ENCODE peak calls at places on chromosome 10, in seven cellular contexts. One of them, this sample, is unnamed.

GRCh38 chr10:6299234-6299633 is 96.5 kb downstream of the PFKFB3 start:
- DNase-seq in adrenal gland: peak
- DNase-seq in upper lobe of left lung: no peak
- DNase-seq in endothelial cell: no peak
- DNase-seq in ovary: no peak
- DNase-seq in RWPE2: peak
- DNase-seq in fibroblast of the aortic adventitia: no peak
- DNase-seq in this sample: no peak

GRCh38 chr10:47040041-47040491 is 128.8 kb downstream of the PTPN20 start:
- DNase-seq in adrenal gland: no peak
- DNase-seq in upper lobe of left lung: no peak
- DNase-seq in endothelial cell: no peak
- DNase-seq in ovary: no peak
- DNase-seq in RWPE2: no peak
- DNase-seq in fibroblast of the aortic adventitia: no peak
- DNase-seq in this sample: no peak

GRCh38 chr10:123787566-123787965 is 104.0 kb downstream of the CPXM2 start:
- DNase-seq in adrenal gland: no peak
- DNase-seq in upper lobe of left lung: no peak
- DNase-seq in endothelial cell: no peak
- DNase-seq in ovary: no peak
- DNase-seq in RWPE2: no peak
- DNase-seq in fibroblast of the aortic adventitia: no peak
- DNase-seq in this sample: no peak

GRCh38 chr10:43202224-43202656 is 64.0 kb downstream of the CSGALNACT2 start:
- DNase-seq in adrenal gland: peak
- DNase-seq in upper lobe of left lung: peak
- DNase-seq in endothelial cell: peak
- DNase-seq in ovary: no peak
- DNase-seq in RWPE2: no peak
- DNase-seq in fibroblast of the aortic adventitia: no peak
- DNase-seq in this sample: peak

GRCh38 chr10:529831-530230 is 159.6 kb downstream of the DIP2C start:
- DNase-seq in adrenal gland: no peak
- DNase-seq in upper lobe of left lung: peak
- DNase-seq in endothelial cell: no peak
- DNase-seq in ovary: no peak
- DNase-seq in RWPE2: no peak
- DNase-seq in fibroblast of the aortic adventitia: no peak
- DNase-seq in this sample: no peak

GRCh38 chr10:112475565-112476233 is 28.7 kb downstream of the VTI1A start:
- DNase-seq in adrenal gland: no peak
- DNase-seq in upper lobe of left lung: no peak
- DNase-seq in endothelial cell: no peak
- DNase-seq in ovary: no peak
- DNase-seq in RWPE2: no peak
- DNase-seq in fibroblast of the aortic adventitia: peak
- DNase-seq in this sample: no peak

GRCh38 chr10:31261502-31262311 is 57.3 kb upstream of the ZEB1 start:
- DNase-seq in adrenal gland: no peak
- DNase-seq in upper lobe of left lung: no peak
- DNase-seq in endothelial cell: no peak
- DNase-seq in ovary: no peak
- DNase-seq in RWPE2: no peak
- DNase-seq in fibroblast of the aortic adventitia: peak
- DNase-seq in this sample: no peak

GRCh38 chr10:110837418-110838120 is 34.2 kb upstream of the PDCD4 start:
- DNase-seq in adrenal gland: no peak
- DNase-seq in upper lobe of left lung: no peak
- DNase-seq in endothelial cell: no peak
- DNase-seq in ovary: peak
- DNase-seq in RWPE2: no peak
- DNase-seq in fibroblast of the aortic adventitia: no peak
- DNase-seq in this sample: no peak

GRCh38 chr10:11875499-11876281 is 52.5 kb downstream of the PROSER2 start:
- DNase-seq in adrenal gland: peak
- DNase-seq in upper lobe of left lung: peak
- DNase-seq in endothelial cell: no peak
- DNase-seq in ovary: peak
- DNase-seq in RWPE2: peak
- DNase-seq in fibroblast of the aortic adventitia: peak
- DNase-seq in this sample: no peak

GRCh38 chr10:129852829-129853228 is 111.2 kb downstream of the EBF3 start:
- DNase-seq in adrenal gland: no peak
- DNase-seq in upper lobe of left lung: no peak
- DNase-seq in endothelial cell: no peak
- DNase-seq in ovary: no peak
- DNase-seq in RWPE2: no peak
- DNase-seq in fibroblast of the aortic adventitia: no peak
- DNase-seq in this sample: no peak

GRCh38 chr10:48811461-48811860 is 126.8 kb downstream of the WDFY4 start:
- DNase-seq in adrenal gland: no peak
- DNase-seq in upper lobe of left lung: no peak
- DNase-seq in endothelial cell: no peak
- DNase-seq in ovary: no peak
- DNase-seq in RWPE2: no peak
- DNase-seq in fibroblast of the aortic adventitia: no peak
- DNase-seq in this sample: no peak

GRCh38 chr10:123928427-123928826 is 36.8 kb upstream of the CPXM2 start:
- DNase-seq in adrenal gland: no peak
- DNase-seq in upper lobe of left lung: no peak
- DNase-seq in endothelial cell: no peak
- DNase-seq in ovary: no peak
- DNase-seq in RWPE2: no peak
- DNase-seq in fibroblast of the aortic adventitia: peak
- DNase-seq in this sample: no peak

GRCh38 chr10:103281753-103282152 is 4.8 kb downstream of the INA start:
- DNase-seq in adrenal gland: no peak
- DNase-seq in upper lobe of left lung: no peak
- DNase-seq in endothelial cell: peak
- DNase-seq in ovary: no peak
- DNase-seq in RWPE2: no peak
- DNase-seq in fibroblast of the aortic adventitia: no peak
- DNase-seq in this sample: no peak

GRCh38 chr10:30893208-30893607 is 138.5 kb downstream of the ZNF438 start:
- DNase-seq in adrenal gland: no peak
- DNase-seq in upper lobe of left lung: no peak
- DNase-seq in endothelial cell: no peak
- DNase-seq in ovary: no peak
- DNase-seq in RWPE2: no peak
- DNase-seq in fibroblast of the aortic adventitia: no peak
- DNase-seq in this sample: no peak

GRCh38 chr10:36110097-36110496 is 468.0 kb upstream of the FZD8 start:
- DNase-seq in adrenal gland: no peak
- DNase-seq in upper lobe of left lung: no peak
- DNase-seq in endothelial cell: no peak
- DNase-seq in ovary: no peak
- DNase-seq in RWPE2: no peak
- DNase-seq in fibroblast of the aortic adventitia: no peak
- DNase-seq in this sample: no peak

GRCh38 chr10:7192831-7193348 is 217.9 kb downstream of the SFMBT2 start:
- DNase-seq in adrenal gland: no peak
- DNase-seq in upper lobe of left lung: no peak
- DNase-seq in endothelial cell: no peak
- DNase-seq in ovary: no peak
- DNase-seq in RWPE2: no peak
- DNase-seq in fibroblast of the aortic adventitia: no peak
- DNase-seq in this sample: no peak

GRCh38 chr10:88525371-88526079 is 57.6 kb downstream of the RNLS start:
- DNase-seq in adrenal gland: peak
- DNase-seq in upper lobe of left lung: peak
- DNase-seq in endothelial cell: no peak
- DNase-seq in ovary: no peak
- DNase-seq in RWPE2: peak
- DNase-seq in fibroblast of the aortic adventitia: peak
- DNase-seq in this sample: no peak

GRCh38 chr10:8296090-8296741 is 241.7 kb downstream of the GATA3 start:
- DNase-seq in adrenal gland: no peak
- DNase-seq in upper lobe of left lung: no peak
- DNase-seq in endothelial cell: no peak
- DNase-seq in ovary: no peak
- DNase-seq in RWPE2: no peak
- DNase-seq in fibroblast of the aortic adventitia: no peak
- DNase-seq in this sample: no peak

GRCh38 chr10:71396084-71396713 is 521 bp upstream of the CDH23 start:
- DNase-seq in adrenal gland: peak
- DNase-seq in upper lobe of left lung: peak
- DNase-seq in endothelial cell: peak
- DNase-seq in ovary: peak
- DNase-seq in RWPE2: no peak
- DNase-seq in fibroblast of the aortic adventitia: no peak
- DNase-seq in this sample: peak

GRCh38 chr10:71090330-71090729 is 122.0 kb upstream of the UNC5B start:
- DNase-seq in adrenal gland: peak
- DNase-seq in upper lobe of left lung: peak
- DNase-seq in endothelial cell: no peak
- DNase-seq in ovary: no peak
- DNase-seq in RWPE2: no peak
- DNase-seq in fibroblast of the aortic adventitia: no peak
- DNase-seq in this sample: no peak

GRCh38 chr10:131751827-131752775 is 148.7 kb upstream of the PPP2R2D start:
- DNase-seq in adrenal gland: no peak
- DNase-seq in upper lobe of left lung: no peak
- DNase-seq in endothelial cell: no peak
- DNase-seq in ovary: no peak
- DNase-seq in RWPE2: peak
- DNase-seq in fibroblast of the aortic adventitia: no peak
- DNase-seq in this sample: no peak

GRCh38 chr10:15879058-15879457 is 18.8 kb upstream of the MINDY3 start:
- DNase-seq in adrenal gland: no peak
- DNase-seq in upper lobe of left lung: no peak
- DNase-seq in endothelial cell: no peak
- DNase-seq in ovary: no peak
- DNase-seq in RWPE2: no peak
- DNase-seq in fibroblast of the aortic adventitia: peak
- DNase-seq in this sample: peak
- TF ChIP-seq CTCF in adrenal gland: peak
- TF ChIP-seq CTCF in upper lobe of left lung: peak
- TF ChIP-seq CTCF in endothelial cell: peak
- TF ChIP-seq CTCF in ovary: no peak
- TF ChIP-seq CTCF in RWPE2: peak
- TF ChIP-seq CTCF in fibroblast of the aortic adventitia: peak
- TF ChIP-seq CTCF in this sample: peak

DNA sequence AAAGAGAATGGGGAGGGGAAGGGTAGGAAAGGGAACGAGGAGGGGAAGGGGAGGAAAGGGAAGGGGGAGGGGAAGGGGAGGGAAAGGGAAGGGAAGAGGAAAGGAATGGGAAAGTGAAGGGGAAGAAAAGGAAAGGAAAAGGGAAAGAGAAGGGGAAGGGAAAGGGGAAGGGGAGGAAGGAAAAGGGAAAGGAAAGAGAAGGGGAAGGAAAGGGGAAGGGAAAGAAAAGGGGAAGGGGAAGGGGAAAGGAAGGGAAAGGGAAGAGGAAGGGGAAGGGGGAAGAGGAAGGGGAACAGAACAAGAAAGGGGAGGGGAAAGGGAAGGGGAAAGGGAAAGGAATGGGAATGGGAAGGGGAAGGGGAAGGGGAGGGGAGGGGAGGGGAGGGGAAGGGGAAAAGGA is 352.1 kb downstream of the PARD3 start:
- DNase-seq in adrenal gland: no peak
- DNase-seq in upper lobe of left lung: no peak
- DNase-seq in endothelial cell: no peak
- DNase-seq in ovary: no peak
- DNase-seq in RWPE2: no peak
- DNase-seq in fibroblast of the aortic adventitia: no peak
- DNase-seq in this sample: no peak
- TF ChIP-seq CTCF in adrenal gland: no peak
- TF ChIP-seq CTCF in upper lobe of left lung: no peak
- TF ChIP-seq CTCF in endothelial cell: no peak
- TF ChIP-seq CTCF in ovary: no peak
- TF ChIP-seq CTCF in RWPE2: no peak
- TF ChIP-seq CTCF in fibroblast of the aortic adventitia: no peak
- TF ChIP-seq CTCF in this sample: no peak

DNA sequence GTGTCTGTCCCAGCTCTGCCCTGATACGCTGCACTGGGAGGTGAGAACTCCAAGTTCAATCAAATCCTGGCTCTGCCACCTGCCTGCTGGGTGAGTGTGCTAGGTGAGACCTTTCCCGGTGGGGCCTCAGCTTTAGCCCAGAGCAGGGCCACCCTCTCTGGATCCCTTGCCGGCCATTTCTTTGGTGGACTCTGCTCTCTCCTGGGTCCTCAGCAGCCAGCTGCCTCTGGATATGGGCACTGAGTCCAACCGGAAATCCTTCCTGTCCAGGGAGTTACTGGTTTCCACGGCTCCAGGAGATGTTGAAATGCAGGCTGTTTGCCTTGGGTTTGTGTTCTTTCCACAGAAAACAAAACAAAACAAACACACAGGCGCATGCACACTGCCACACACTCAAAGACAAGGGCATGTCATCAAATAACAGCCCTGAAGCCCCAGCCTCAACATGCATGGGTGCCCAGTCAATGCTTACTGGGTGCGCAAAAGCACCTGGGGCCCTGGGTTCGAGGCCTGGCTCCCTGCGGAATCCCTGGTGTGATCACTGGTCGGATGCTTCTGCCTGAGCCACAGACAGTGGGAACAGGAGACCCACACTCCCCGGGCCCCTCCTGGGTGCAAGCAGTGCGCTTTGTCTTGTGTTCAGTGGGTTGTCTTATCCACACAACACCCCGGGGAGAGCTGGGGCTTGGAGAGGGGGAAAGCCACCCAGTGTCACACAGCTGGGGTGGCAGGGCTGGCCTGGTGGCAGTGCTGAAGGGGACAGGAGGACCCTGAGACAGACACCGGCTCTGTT is 33.1 kb downstream of the PPIF start:
- DNase-seq in adrenal gland: peak
- DNase-seq in upper lobe of left lung: peak
- DNase-seq in endothelial cell: no peak
- DNase-seq in ovary: peak
- DNase-seq in RWPE2: peak
- DNase-seq in fibroblast of the aortic adventitia: peak
- DNase-seq in this sample: no peak
- TF ChIP-seq CTCF in adrenal gland: no peak
- TF ChIP-seq CTCF in upper lobe of left lung: no peak
- TF ChIP-seq CTCF in endothelial cell: no peak
- TF ChIP-seq CTCF in ovary: no peak
- TF ChIP-seq CTCF in RWPE2: no peak
- TF ChIP-seq CTCF in fibroblast of the aortic adventitia: no peak
- TF ChIP-seq CTCF in this sample: no peak

DNA sequence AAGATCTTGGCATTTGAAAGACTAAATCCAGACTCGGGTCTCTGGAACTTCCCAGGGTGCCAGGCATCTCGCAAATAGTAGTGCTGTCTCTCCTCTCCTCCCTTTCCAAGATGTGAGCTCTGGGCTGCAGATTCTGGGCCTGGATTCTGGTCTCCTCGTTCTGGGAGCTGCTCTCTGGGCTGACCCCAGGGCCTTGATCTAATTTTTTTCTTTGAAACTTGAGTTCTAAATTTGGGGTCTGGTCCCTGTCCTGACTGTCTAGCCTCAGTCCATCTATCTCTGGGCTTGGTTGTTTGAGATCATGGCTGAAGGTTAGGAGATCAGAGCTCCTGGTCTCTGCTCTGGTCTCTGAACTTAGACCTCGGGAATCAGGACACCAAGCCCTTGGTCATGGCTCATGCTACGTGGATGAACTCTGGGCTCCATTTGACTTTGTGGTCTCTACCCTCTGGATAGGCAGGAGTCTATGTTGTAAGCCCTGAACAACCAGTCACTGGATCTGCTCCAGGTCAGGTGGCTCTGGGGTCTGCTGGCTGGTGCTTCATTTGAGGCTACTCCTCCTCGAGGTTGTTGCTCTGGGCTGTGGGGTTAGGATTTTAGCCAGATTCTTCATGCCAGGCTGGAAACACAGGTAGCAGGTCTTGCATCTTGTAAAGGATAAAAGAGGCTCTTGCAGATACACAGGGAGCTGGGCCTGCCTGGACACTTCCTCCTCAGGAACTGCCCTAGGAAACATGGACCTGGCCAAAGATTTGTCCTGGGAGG is 8.0 kb upstream of the MBL2 start:
- DNase-seq in adrenal gland: no peak
- DNase-seq in upper lobe of left lung: no peak
- DNase-seq in endothelial cell: no peak
- DNase-seq in ovary: no peak
- DNase-seq in RWPE2: no peak
- DNase-seq in fibroblast of the aortic adventitia: no peak
- DNase-seq in this sample: no peak
- TF ChIP-seq CTCF in adrenal gland: no peak
- TF ChIP-seq CTCF in upper lobe of left lung: no peak
- TF ChIP-seq CTCF in endothelial cell: peak
- TF ChIP-seq CTCF in ovary: no peak
- TF ChIP-seq CTCF in RWPE2: peak
- TF ChIP-seq CTCF in fibroblast of the aortic adventitia: no peak
- TF ChIP-seq CTCF in this sample: no peak